ENCODE peak calls at places on chromosomes 4 and X, in nine cellular contexts. C, Z, H, V, P, D, G, E and U are unnamed samples.

GRCh38 chr4:61837395-61837794 is 637.3 kb downstream of the ADGRL3 start:
- DNase-seq in P (no peak), C (no peak), E (no peak), Z (no peak), H (no peak), D (no peak), V (no peak), G (no peak), U (no peak)

GRCh38 chrX:12978205-12979010 is 3.5 kb downstream of the TMSB4X start:
- DNase-seq in D (peak), H (no peak), E (no peak), P (peak), C (no peak), Z (peak), V (peak), G (no peak), U (peak)

GRCh38 chr4:98603683-98604573 is 54.5 kb downstream of the TSPAN5 start:
- DNase-seq in G (no peak), V (no peak), C (no peak), D (no peak), P (peak), H (no peak), Z (no peak), E (no peak), U (no peak)

GRCh38 chr4:70737006-70737405 is 15.2 kb downstream of the RUFY3 start:
- DNase-seq in V (no peak), E (no peak), H (no peak), C (no peak), Z (no peak), P (no peak), D (no peak), G (no peak), U (no peak)

GRCh38 chr4:118849867-118850812 is 14.2 kb upstream of the SEC24D start:
- DNase-seq in Z (peak), H (no peak), G (no peak), E (peak), D (no peak), P (no peak), C (no peak), V (peak), U (peak)

GRCh38 chr4:3369781-3370660 is 71.7 kb upstream of the HGFAC start:
- DNase-seq in P (no peak), C (no peak), V (no peak), E (peak), G (no peak), D (no peak), H (peak), Z (no peak), U (no peak)

GRCh38 chr4:24630937-24631336 is 46.6 kb upstream of the DHX15 start:
- DNase-seq in E (no peak), G (no peak), D (no peak), P (no peak), C (no peak), H (no peak), Z (no peak), V (no peak), U (no peak)

GRCh38 chrX:119880552-119881437 is 9.2 kb downstream of the NDUFA1 start:
- DNase-seq in V (peak), D (no peak), Z (peak), E (peak), P (no peak), H (peak), C (no peak), G (no peak), U (peak)

GRCh38 chrX:132615396-132616131 is 126.7 kb upstream of the MBNL3 start:
- DNase-seq in E (no peak), C (no peak), Z (peak), G (no peak), D (no peak), H (peak), P (peak), V (peak), U (no peak)

GRCh38 chrX:72620550-72621145 is 48.0 kb upstream of the HDAC8 start:
- DNase-seq in P (peak), D (no peak), V (no peak), C (no peak), G (no peak), Z (peak), E (no peak), H (no peak), U (no peak)

GRCh38 chr4:143353797-143354196 is 17.1 kb downstream of the GAB1 start:
- DNase-seq in D (no peak), E (no peak), G (no peak), V (no peak), P (no peak), Z (no peak), H (no peak), C (no peak), U (no peak)

GRCh38 chrX:71627588-71628404 is 9.5 kb upstream of the CXCR3 start:
- DNase-seq in G (no peak), D (no peak), Z (no peak), H (no peak), E (no peak), V (no peak), C (no peak), P (no peak), U (no peak)

GRCh38 chr4:169238445-169238844 is 32.3 kb downstream of the SH3RF1 start:
- DNase-seq in P (no peak), E (no peak), Z (peak), V (no peak), H (no peak), C (no peak), G (no peak), D (no peak), U (no peak)

GRCh38 chrX:39777623-39778025 is 320.1 kb downstream of the BCOR start:
- DNase-seq in E (no peak), Z (no peak), C (no peak), G (no peak), V (no peak), D (no peak), P (no peak), H (no peak), U (no peak)

GRCh38 chr4:26741491-26741871 is 119.2 kb upstream of the STIM2 start:
- DNase-seq in E (no peak), H (no peak), G (no peak), V (no peak), D (no peak), P (no peak), Z (no peak), C (no peak), U (no peak)

GRCh38 chr4:61992351-61992750 is 792.2 kb downstream of the ADGRL3 start:
- DNase-seq in E (no peak), Z (no peak), C (no peak), H (peak), V (peak), G (no peak), P (no peak), D (no peak), U (no peak)

GRCh38 chr4:101993002-101993840 is 202.7 kb downstream of the BANK1 start:
- DNase-seq in Z (no peak), G (no peak), C (no peak), P (no peak), V (no peak), H (no peak), E (no peak), D (no peak), U (no peak)